ENCODE peak calls at places on chromosomes 4 and X, in five cellular contexts. E, F, O, S and B are unnamed samples.

GRCh38 chr4:100945789-100946188 is 401.5 kb downstream of the PPP3CA start:
- DNase-seq in E (no peak), F (no peak), O (no peak), S (no peak), B (no peak)

GRCh38 chrX:47218920-47219815 is 687 bp downstream of the CDK16 start:
- DNase-seq in E (no peak), F (peak), O (peak), S (no peak), B (peak)

GRCh38 chrX:23434356-23434884 is 99.8 kb downstream of the PTCHD1 start:
- DNase-seq in E (no peak), F (no peak), O (no peak), S (no peak), B (no peak)

GRCh38 chr4:7867701-7868429 is 71.8 kb downstream of the AFAP1 start:
- DNase-seq in E (no peak), F (no peak), O (no peak), S (no peak), B (no peak)

GRCh38 chr4:137851435-137851834 is 319.1 kb upstream of the PCDH18 start:
- DNase-seq in E (no peak), F (no peak), O (no peak), S (no peak), B (no peak)

GRCh38 chr4:87865288-87865687 is 32.5 kb downstream of the MEPE start:
- DNase-seq in E (no peak), F (no peak), O (no peak), S (peak), B (no peak)

GRCh38 chr4:111519683-111520082 is 625.6 kb upstream of the FAM241A start:
- DNase-seq in E (no peak), F (no peak), O (no peak), S (no peak), B (no peak)

GRCh38 chr4:104677122-104677521 is 182.4 kb upstream of the CXXC4 start:
- DNase-seq in E (no peak), F (no peak), O (no peak), S (no peak), B (peak)

GRCh38 chr4:7761720-7762119 is 177.9 kb downstream of the AFAP1 start:
- DNase-seq in E (no peak), F (peak), O (peak), S (peak), B (peak)

GRCh38 chr4:83646538-83646937 is 110.6 kb downstream of the GPAT3 start:
- DNase-seq in E (no peak), F (no peak), O (no peak), S (no peak), B (no peak)

GRCh38 chrX:68989865-68990606 is 161.2 kb downstream of the EFNB1 start:
- DNase-seq in E (no peak), F (no peak), O (peak), S (no peak), B (peak)

GRCh38 chrX:10399152-10399741 is 221.1 kb downstream of the MID1 start:
- DNase-seq in E (no peak), F (no peak), O (no peak), S (no peak), B (no peak)

GRCh38 chr4:162499478-162499877 is 335.7 kb upstream of the FSTL5 start:
- DNase-seq in E (no peak), F (no peak), O (peak), S (no peak), B (peak)

GRCh38 chrX:42290608-42291007 is 367.3 kb upstream of the CASK start:
- DNase-seq in E (no peak), F (no peak), O (no peak), S (peak), B (peak)

GRCh38 chrX:19194285-19195242 is 72.3 kb upstream of the ADGRG2 start:
- DNase-seq in E (peak), F (no peak), O (no peak), S (no peak), B (no peak)

GRCh38 chrX:2498781-2499302 is 1.9 kb downstream of the DHRSX start:
- DNase-seq in E (no peak), F (no peak), O (no peak), S (peak), B (no peak)

GRCh38 chr4:177680308-177680707 is 238.1 kb upstream of the AGA start:
- DNase-seq in E (no peak), F (no peak), O (no peak), S (no peak), B (no peak)

GRCh38 chr4:48635980-48636379 is 144.1 kb downstream of the FRYL start:
- DNase-seq in E (no peak), F (no peak), O (no peak), S (peak), B (no peak)

GRCh38 chr4:7581477-7581876 is 146.7 kb upstream of the PSAPL1 start:
- DNase-seq in E (no peak), F (peak), O (no peak), S (no peak), B (peak)

GRCh38 chrX:26032141-26032917 is 105.8 kb upstream of the MAGEB18 start:
- DNase-seq in E (no peak), F (no peak), O (no peak), S (no peak), B (no peak)

GRCh38 chrX:15356444-15356843 is 21.1 kb upstream of the PIGA start:
- DNase-seq in E (no peak), F (no peak), O (no peak), S (no peak), B (no peak)

GRCh38 chr4:173288296-173288695 is 45.9 kb downstream of the HMGB2 start:
- DNase-seq in E (peak), F (peak), O (peak), S (peak), B (no peak)

GRCh38 chrX:10062352-10062751 is 94.4 kb upstream of the CLCN4 start:
- DNase-seq in E (peak), F (no peak), O (no peak), S (no peak), B (no peak)

GRCh38 chr4:74635074-74635473 is 159.2 kb downstream of the BTC start:
- DNase-seq in E (no peak), F (no peak), O (no peak), S (no peak), B (no peak)
- TF ChIP-seq FOXM1 in E (no peak), F (no peak), O (no peak), S (no peak), B (no peak)

GRCh38 chr4:82561745-82562552 is at the start of gene TMEM150C:
- DNase-seq in E (no peak), F (no peak), O (peak), S (no peak), B (peak)
- TF ChIP-seq FOXM1 in E (no peak), F (no peak), O (no peak), S (no peak), B (peak)

DNA sequence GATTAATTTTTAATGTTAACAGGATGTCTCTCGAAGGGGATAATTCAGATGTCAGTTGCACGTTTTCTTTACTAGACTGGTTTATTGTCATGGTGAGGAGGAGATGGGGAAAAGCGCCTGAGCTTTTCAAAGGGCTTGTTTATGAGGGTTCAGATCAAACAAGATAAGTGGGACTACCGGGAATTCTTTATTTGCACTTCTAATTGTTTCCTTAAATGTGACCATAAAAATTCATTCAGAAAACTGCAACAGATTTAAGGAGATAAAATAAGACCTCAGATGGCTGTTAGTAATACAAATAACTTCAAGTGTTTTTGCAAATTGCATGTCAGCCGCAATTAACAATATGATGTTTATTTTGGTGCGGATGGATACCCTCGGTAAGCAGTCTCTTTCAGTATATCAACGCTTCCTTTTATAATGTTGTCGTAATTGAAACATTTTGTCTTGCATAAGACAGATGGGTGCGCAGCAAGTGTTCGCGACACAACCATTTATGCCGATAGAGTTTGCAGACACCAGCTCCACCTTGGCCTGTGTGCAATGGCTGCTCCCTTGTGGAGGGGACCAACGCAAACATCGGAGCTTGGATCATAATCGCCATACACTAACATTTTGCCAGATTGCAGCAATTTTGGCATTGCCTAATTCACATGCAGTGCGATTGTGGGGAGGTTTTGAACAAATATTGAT is 151.0 kb downstream of the C4orf33 start:
- DNase-seq in E (no peak), F (no peak), O (no peak), S (no peak), B (peak)
- TF ChIP-seq FOXM1 in E (no peak), F (no peak), O (no peak), S (no peak), B (no peak)

GRCh38 chr4:122827899-122828601 is 1.4 kb downstream of the FGF2 start:
- DNase-seq in E (peak), F (peak), O (peak), S (peak), B (peak)
- TF ChIP-seq FOXM1 in E (peak), F (no peak), O (no peak), S (no peak), B (no peak)

GRCh38 chr4:102525099-102525498 is 23.9 kb downstream of the NFKB1 start:
- DNase-seq in E (no peak), F (no peak), O (no peak), S (no peak), B (no peak)
- TF ChIP-seq FOXM1 in E (no peak), F (no peak), O (no peak), S (no peak), B (no peak)

GRCh38 chr4:184699941-184700340 is 34.0 kb downstream of the CENPU start:
- DNase-seq in E (no peak), F (no peak), O (no peak), S (no peak), B (no peak)
- TF ChIP-seq FOXM1 in E (no peak), F (no peak), O (no peak), S (no peak), B (no peak)